ENCODE peak calls at places on chromosomes 7 and 10, in seven cellular contexts. T is H54, O is body of pancreas, K is pons, U is mesendoderm, W is nucleus accumbens, A is HEK293T. M is an unnamed sample.

GRCh38 chr7:159015081-159015893 is 129.4 kb downstream of the VIPR2 start:
- DNase-seq in K (no peak), U (peak), O (peak), T (no peak), W (no peak), A (no peak), M (no peak)

GRCh38 chr7:84331665-84332064 is 137.1 kb upstream of the SEMA3A start:
- DNase-seq in U (no peak), O (no peak), K (no peak), W (no peak), T (no peak), A (no peak), M (no peak)

GRCh38 chr7:57198801-57199200 is 66.6 kb upstream of the ZNF479 start:
- DNase-seq in O (no peak), U (no peak), A (no peak), T (no peak), W (no peak), K (no peak), M (no peak)

GRCh38 chr7:5514440-5515035 is 90.9 kb upstream of the TNRC18 start:
- DNase-seq in K (no peak), A (no peak), U (no peak), T (no peak), O (no peak), W (no peak), M (no peak)

GRCh38 chr7:34064511-34065158 is 159.3 kb downstream of the BMPER start:
- DNase-seq in U (no peak), K (peak), A (no peak), W (no peak), O (no peak), T (no peak), M (no peak)

GRCh38 chr7:132425920-132426319 is 150.3 kb downstream of the PLXNA4 start:
- DNase-seq in A (no peak), K (no peak), T (no peak), O (no peak), W (no peak), U (no peak), M (no peak)

GRCh38 chr10:51768886-51769285 is 69.5 kb upstream of the CSTF2T start:
- DNase-seq in W (no peak), O (no peak), U (no peak), A (no peak), T (no peak), K (peak), M (peak)

GRCh38 chr10:12445701-12446334 is 96.5 kb downstream of the CAMK1D start:
- DNase-seq in K (no peak), T (no peak), A (no peak), W (no peak), O (no peak), U (no peak), M (no peak)

GRCh38 chr10:120131183-120131582 is 238.7 kb downstream of the SEC23IP start:
- DNase-seq in A (peak), W (no peak), O (no peak), T (no peak), K (no peak), U (peak), M (no peak)

GRCh38 chr7:103574536-103574935 is 128.5 kb upstream of the SLC26A5 start:
- DNase-seq in K (peak), O (no peak), T (no peak), U (no peak), A (no peak), W (no peak), M (no peak)

GRCh38 chr7:75757298-75757676 is 14.7 kb downstream of the CCL26 start:
- DNase-seq in T (no peak), O (no peak), U (no peak), A (no peak), W (no peak), K (no peak), M (no peak)

GRCh38 chr10:132676193-132676891 is 109.6 kb downstream of the NKX6-2 start:
- DNase-seq in O (peak), W (no peak), A (no peak), K (no peak), U (no peak), T (no peak), M (no peak)

GRCh38 chr7:1058821-1059199 is 14.5 kb downstream of the GPR146 start:
- DNase-seq in A (no peak), O (no peak), K (peak), T (no peak), U (no peak), W (no peak), M (peak)

GRCh38 chr7:83429493-83429892 is 219.4 kb downstream of the SEMA3E start:
- DNase-seq in O (no peak), T (no peak), W (no peak), U (peak), K (no peak), A (no peak), M (no peak)

GRCh38 chr10:118272090-118272775 is 69.9 kb downstream of the FAM204A start:
- DNase-seq in A (no peak), T (no peak), K (peak), W (peak), U (no peak), O (no peak), M (no peak)

GRCh38 chr10:69567920-69568319 is 5.3 kb downstream of the NEUROG3 start:
- DNase-seq in U (peak), A (peak), O (peak), K (no peak), W (no peak), T (no peak), M (no peak)

GRCh38 chr7:101784275-101785127 is 32.9 kb upstream of the CUX1 start:
- DNase-seq in K (peak), W (no peak), A (no peak), O (no peak), T (no peak), U (no peak), M (no peak)

GRCh38 chr10:43250925-43251663 is 15.8 kb downstream of the RASGEF1A start:
- DNase-seq in K (no peak), W (no peak), U (peak), O (no peak), T (no peak), A (no peak), M (no peak)

GRCh38 chr10:99854860-99855259 is 72.4 kb downstream of the ABCC2 start:
- DNase-seq in K (peak), A (peak), U (peak), T (peak), O (peak), W (no peak), M (peak)

GRCh38 chr10:26489081-26489480 is 50.9 kb downstream of the APBB1IP start:
- DNase-seq in W (no peak), K (no peak), O (no peak), U (no peak), A (no peak), T (no peak), M (no peak)